ENCODE peak calls at places on chromosome 12, in five cellular contexts. W, Y, O, S and N are unnamed samples.

GRCh38 chr12:94640134-94640928 is 10.0 kb downstream of the TMCC3 start:
- DNase-seq in W (no peak), Y (no peak), O (no peak), S (no peak), N (no peak)

GRCh38 chr12:54417712-54418440 is 1.2 kb downstream of the ITGA5 start:
- DNase-seq in W (peak; percentile 78), Y (no peak), O (no peak), S (no peak), N (peak; percentile 31)

GRCh38 chr12:114275937-114276785 is 129.8 kb downstream of the TBX5 start:
- DNase-seq in W (no peak), Y (no peak), O (peak; percentile 71), S (no peak), N (no peak)

GRCh38 chr12:46005151-46005797 is 14.9 kb upstream of the SCAF11 start:
- DNase-seq in W (no peak), Y (no peak), O (peak; percentile 46), S (no peak), N (no peak)

GRCh38 chr12:32501835-32502333 is 102.5 kb downstream of the FGD4 start:
- DNase-seq in W (no peak), Y (no peak), O (peak; percentile 51), S (no peak), N (no peak)

GRCh38 chr12:123041811-123042655 is 61.6 kb downstream of the ARL6IP4 start:
- DNase-seq in W (peak; percentile 60), Y (no peak), O (peak; percentile 74), S (no peak), N (no peak)

GRCh38 chr12:39503445-39503844 is 60.5 kb upstream of the KIF21A start:
- DNase-seq in W (no peak), Y (no peak), O (peak; percentile 74), S (no peak), N (no peak)

GRCh38 chr12:59710004-59710628 is 114.3 kb downstream of the SLC16A7 start:
- DNase-seq in W (no peak), Y (no peak), O (no peak), S (no peak), N (no peak)

GRCh38 chr12:86787419-86787818 is 531.2 kb upstream of the MGAT4C start:
- DNase-seq in W (no peak), Y (no peak), O (no peak), S (no peak), N (no peak)

GRCh38 chr12:111404362-111405148 is 1.2 kb upstream of the SH2B3 start:
- DNase-seq in W (peak; percentile 87), Y (no peak), O (no peak), S (peak; percentile 51), N (peak; percentile 49)

GRCh38 chr12:107368586-107368985 is 275.2 kb upstream of the CRY1 start:
- DNase-seq in W (no peak), Y (no peak), O (no peak), S (no peak), N (no peak)

GRCh38 chr12:121026274-121027045 is 10.2 kb upstream of the C12orf43 start:
- DNase-seq in W (no peak), Y (no peak), O (no peak), S (no peak), N (no peak)

GRCh38 chr12:25433581-25434325 is 119.3 kb downstream of the LMNTD1 start:
- DNase-seq in W (no peak), Y (no peak), O (peak; percentile 68), S (no peak), N (no peak)

GRCh38 chr12:47080725-47081502 is 1.2 kb upstream of the AMIGO2 start:
- DNase-seq in W (peak; percentile 85), Y (peak; percentile 24), O (peak; percentile 53), S (peak; percentile 32), N (peak; percentile 30)

GRCh38 chr12:80814453-80814852 is 97.7 kb downstream of the MYF5 start:
- DNase-seq in W (no peak), Y (no peak), O (no peak), S (no peak), N (no peak)

GRCh38 chr12:43676183-43676813 is 82.3 kb downstream of the PUS7L start:
- DNase-seq in W (no peak), Y (no peak), O (no peak), S (no peak), N (no peak)

GRCh38 chr12:630656-631632 is 32.3 kb downstream of the NINJ2 start:
- DNase-seq in W (peak; percentile 94), Y (peak; percentile 31), O (no peak), S (peak; percentile 50), N (peak; percentile 59)

GRCh38 chr12:70393787-70394519 is 27.9 kb downstream of the KCNMB4 start:
- DNase-seq in W (no peak), Y (no peak), O (peak; percentile 22), S (no peak), N (no peak)

GRCh38 chr12:72271401-72271740 is 799 bp upstream of the TRHDE start:
- DNase-seq in W (peak; percentile 62), Y (no peak), O (no peak), S (no peak), N (no peak)

GRCh38 chr12:78210494-78210860 is 379.8 kb downstream of the NAV3 start:
- DNase-seq in W (no peak), Y (no peak), O (no peak), S (no peak), N (no peak)

GRCh38 chr12:47397664-47398281 is 308.1 kb downstream of the RPAP3 start:
- DNase-seq in W (no peak), Y (no peak), O (peak; percentile 77), S (no peak), N (no peak)

GRCh38 chr12:54222609-54223008 is 33.8 kb upstream of the SMUG1 start:
- DNase-seq in W (no peak), Y (no peak), O (peak; percentile 94), S (no peak), N (no peak)

GRCh38 chr12:53214687-53215455 is 7.8 kb upstream of the ITGB7 start:
- DNase-seq in W (peak; percentile 80), Y (no peak), O (no peak), S (no peak), N (no peak)

GRCh38 chr12:18145924-18146323 is 55.9 kb upstream of the RERGL start:
- DNase-seq in W (no peak), Y (no peak), O (peak; percentile 67), S (no peak), N (no peak)